ENCODE peak calls at places on chromosomes 2 and 18, in eight cellular contexts. G, A, B, S, C, H, E and U are unnamed samples.

GRCh38 chr2:136006658-136007057 is 21.2 kb upstream of the DARS1 start:
- DNase-seq in G (no peak), A (no peak), B (no peak), S (no peak), C (peak; percentile 43), H (no peak), E (no peak), U (no peak)

GRCh38 chr2:16013571-16013970 is 73.2 kb downstream of the MYCN start:
- DNase-seq in G (no peak), A (no peak), B (no peak), S (no peak), C (no peak), H (no peak), E (no peak), U (peak; percentile 16)

GRCh38 chr2:99851091-99851490 is 291.3 kb downstream of the AFF3 start:
- DNase-seq in G (no peak), A (no peak), B (no peak), S (no peak), C (no peak), H (no peak), E (no peak), U (no peak)

GRCh38 chr2:207276248-207276647 is 110.5 kb upstream of the KLF7 start:
- DNase-seq in G (no peak), A (no peak), B (no peak), S (no peak), C (no peak), H (no peak), E (no peak), U (no peak)

GRCh38 chr2:48482774-48483173 is 47.2 kb upstream of the STON1 start:
- DNase-seq in G (no peak), A (no peak), B (peak; percentile 55), S (no peak), C (no peak), H (no peak), E (peak; percentile 59), U (no peak)

GRCh38 chr2:216350214-216350789 is 22.0 kb downstream of the MARCHF4 start:
- DNase-seq in G (no peak), A (peak; percentile 70), B (peak; percentile 79), S (no peak), C (peak; percentile 52), H (no peak), E (peak; percentile 50), U (no peak)

GRCh38 chr2:172088245-172089004 is 3.1 kb downstream of the DLX1 start:
- DNase-seq in G (no peak), A (no peak), B (no peak), S (no peak), C (no peak), H (no peak), E (no peak), U (peak; percentile 21)

GRCh38 chr18:37778417-37779165 is 213.0 kb upstream of the CELF4 start:
- DNase-seq in G (no peak), A (peak; percentile 2), B (peak; percentile 10), S (peak; percentile 52), C (peak; percentile 19), H (peak; percentile 83), E (peak; percentile 46), U (peak; percentile 89)

GRCh38 chr2:12498286-12498685 is 218.4 kb upstream of the TRIB2 start:
- DNase-seq in G (no peak), A (no peak), B (no peak), S (no peak), C (no peak), H (no peak), E (no peak), U (no peak)

GRCh38 chr2:29741132-29741531 is 180.3 kb downstream of the ALK start:
- DNase-seq in G (no peak), A (no peak), B (no peak), S (no peak), C (no peak), H (no peak), E (no peak), U (no peak)

DNA sequence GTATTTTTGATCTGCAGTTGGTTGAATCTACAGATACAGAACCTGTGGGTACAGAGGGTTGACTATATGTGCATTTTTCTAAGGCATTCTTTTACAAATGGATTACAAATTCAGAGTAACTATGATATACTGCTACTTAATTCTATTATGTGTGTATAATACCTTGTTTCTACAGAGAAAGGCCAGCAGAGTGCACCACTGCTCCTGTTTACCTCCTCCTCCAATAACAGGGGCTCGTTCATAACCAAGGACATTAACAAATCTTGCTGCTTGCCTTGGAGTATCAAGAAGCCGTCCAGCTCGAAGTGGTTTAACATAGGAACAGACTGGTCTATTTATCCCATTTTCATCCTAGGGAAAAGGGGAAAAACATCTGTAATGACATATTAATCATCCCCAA is 16.4 kb downstream of the CEP76 start:
- DNase-seq in G (no peak), A (peak; percentile 22), B (peak; percentile 45), S (no peak), C (peak; percentile 12), H (no peak), E (peak; percentile 35), U (no peak)
- TF ChIP-seq CTCF in G (no peak), A (peak; percentile 28), B (peak; percentile 18), S (no peak), C (no peak), H (no peak), E (no peak), U (peak; percentile 26)

DNA sequence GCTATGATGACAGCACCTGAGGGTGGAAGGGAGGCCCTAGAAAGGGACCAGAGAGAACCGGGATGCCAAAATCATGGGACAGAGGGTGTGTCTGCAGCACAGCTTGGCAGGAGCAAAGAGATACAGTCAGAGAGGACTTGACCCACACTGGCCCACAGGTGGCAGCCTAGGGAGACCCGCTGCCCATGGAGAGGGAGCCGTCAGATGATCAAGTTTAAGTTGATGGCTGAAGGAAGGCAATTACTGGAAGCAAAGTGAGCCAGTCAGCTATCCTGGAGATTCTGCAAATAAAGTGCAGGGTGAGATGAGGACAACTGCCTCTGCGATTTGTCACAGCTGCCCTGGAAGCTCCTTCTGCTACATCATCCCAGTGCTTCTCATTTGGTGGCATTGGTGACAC is 74.0 kb downstream of the CMPK2 start:
- DNase-seq in G (no peak), A (no peak), B (no peak), S (no peak), C (no peak), H (no peak), E (no peak), U (no peak)
- TF ChIP-seq CTCF in G (peak; percentile 7), A (no peak), B (no peak), S (no peak), C (no peak), H (no peak), E (no peak), U (peak; percentile 25)

GRCh38 chr2:3587021-3587420 is 7.9 kb upstream of the COLEC11 start:
- DNase-seq in G (no peak), A (no peak), B (no peak), S (no peak), C (no peak), H (no peak), E (no peak), U (no peak)
- TF ChIP-seq CTCF in G (no peak), A (no peak), B (no peak), S (no peak), C (no peak), H (no peak), E (no peak), U (no peak)

GRCh38 chr18:79657342-79657996 is 22.1 kb upstream of the CTDP1 start:
- DNase-seq in G (no peak), A (no peak), B (no peak), S (no peak), C (no peak), H (no peak), E (no peak), U (no peak)
- TF ChIP-seq CTCF in G (no peak), A (no peak), B (no peak), S (no peak), C (no peak), H (no peak), E (no peak), U (no peak)